ENCODE peak calls at places on chromosomes 13 and 19, in seven cellular contexts. Z, R, M, I, B, T and G are unnamed samples.

GRCh38 chr19:45800009-45800553 is 7.4 kb upstream of the DMWD start:
- DNase-seq in Z (no peak), R (no peak), M (no peak), I (peak; percentile 76), B (no peak), T (no peak), G (no peak)

GRCh38 chr19:30095171-30095570 is 153.1 kb downstream of the URI1 start:
- DNase-seq in Z (no peak), R (no peak), M (no peak), I (no peak), B (no peak), T (no peak), G (no peak)

GRCh38 chr19:17579523-17580244 is 24.2 kb downstream of the COLGALT1 start:
- DNase-seq in Z (peak; percentile 46), R (peak; percentile 92), M (no peak), I (peak; percentile 75), B (no peak), T (peak; percentile 58), G (peak; percentile 98)

GRCh38 chr19:41577833-41578232 is 1.9 kb downstream of the CEACAM21 start:
- DNase-seq in Z (no peak), R (no peak), M (no peak), I (no peak), B (no peak), T (no peak), G (no peak)

GRCh38 chr19:19900124-19900523 is 622 bp upstream of the ZNF93 start:
- DNase-seq in Z (peak; percentile 17), R (peak; percentile 16), M (no peak), I (peak; percentile 75), B (no peak), T (no peak), G (no peak)

GRCh38 chr13:76732367-76732766 is 153.8 kb downstream of the KCTD12 start:
- DNase-seq in Z (no peak), R (no peak), M (no peak), I (no peak), B (no peak), T (no peak), G (no peak)

GRCh38 chr13:101916108-101916757 is 463.8 kb downstream of the ITGBL1 start:
- DNase-seq in Z (peak; percentile 43), R (peak; percentile 87), M (no peak), I (peak; percentile 37), B (no peak), T (no peak), G (peak; percentile 77)

GRCh38 chr19:45161715-45162463 is 1.1 kb upstream of the NKPD1 start:
- DNase-seq in Z (peak; percentile 61), R (peak; percentile 89), M (no peak), I (peak; percentile 51), B (no peak), T (peak; percentile 25), G (peak; percentile 80)

GRCh38 chr19:3243851-3244700 is 19.6 kb downstream of the CELF5 start:
- DNase-seq in Z (peak; percentile 78), R (no peak), M (peak; percentile 27), I (peak; percentile 52), B (no peak), T (peak; percentile 63), G (peak; percentile 64)

GRCh38 chr13:51926528-51926885 is 64.7 kb downstream of the CCDC70 start:
- DNase-seq in Z (no peak), R (no peak), M (no peak), I (no peak), B (no peak), T (no peak), G (no peak)

GRCh38 chr13:39676315-39676876 is 20.9 kb downstream of the COG6 start:
- DNase-seq in Z (peak; percentile 59), R (peak; percentile 19), M (no peak), I (peak; percentile 66), B (no peak), T (peak; percentile 67), G (no peak)

GRCh38 chr19:40465025-40465780 is at the start of gene BLVRB:
- DNase-seq in Z (no peak), R (no peak), M (no peak), I (peak; percentile 87), B (no peak), T (peak; percentile 39), G (no peak)

GRCh38 chr19:18386543-18387251 is 739 bp downstream of the GDF15 start:
- DNase-seq in Z (peak; percentile 11), R (no peak), M (no peak), I (peak; percentile 77), B (no peak), T (no peak), G (no peak)

GRCh38 chr13:112876305-112877000 is 92.6 kb upstream of the MCF2L start:
- DNase-seq in Z (no peak), R (no peak), M (no peak), I (no peak), B (no peak), T (no peak), G (no peak)

GRCh38 chr19:35458821-35459391 is 10.8 kb downstream of the FFAR2 start:
- DNase-seq in Z (peak; percentile 70), R (no peak), M (no peak), I (no peak), B (no peak), T (no peak), G (no peak)

GRCh38 chr13:24053505-24054251 is 106.8 kb upstream of the SPATA13 start:
- DNase-seq in Z (peak; percentile 86), R (peak; percentile 76), M (peak; percentile 29), I (peak; percentile 73), B (no peak), T (peak; percentile 91), G (peak; percentile 87)

GRCh38 chr13:107238262-107238661 is 670.3 kb upstream of the ARGLU1 start:
- DNase-seq in Z (no peak), R (no peak), M (no peak), I (no peak), B (no peak), T (no peak), G (no peak)

DNA sequence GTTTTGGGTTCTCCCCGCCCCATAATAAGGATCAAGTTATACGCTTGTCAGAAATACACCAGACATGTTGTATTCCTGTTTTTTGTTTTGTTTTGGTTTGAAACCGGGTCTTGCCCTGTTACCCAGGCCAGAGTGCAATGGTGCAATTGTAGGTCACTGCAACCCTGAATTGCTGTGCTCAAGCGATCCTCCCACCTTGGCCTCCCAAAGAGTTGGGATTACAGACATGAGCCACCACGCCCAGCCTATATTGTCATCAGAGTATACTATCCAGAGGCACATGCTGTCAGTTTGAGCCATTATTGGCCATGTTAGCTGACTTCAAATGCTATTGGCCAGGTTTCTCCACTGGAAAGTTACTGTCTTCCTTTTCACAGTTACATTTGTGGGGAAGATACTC is 9.8 kb downstream of the SAFB start:
- DNase-seq in Z (no peak), R (no peak), M (no peak), I (peak; percentile 20), B (no peak), T (no peak), G (no peak)
- H3K9me3 ChIP-seq in Z (no peaks in the 10 kb centered on the region), R (no peaks in the 10 kb centered on the region), M (no peaks in the 10 kb centered on the region), I (no peaks in the 10 kb centered on the region), B (no peaks in the 10 kb centered on the region), T (no peaks in the 10 kb centered on the region), G (no peaks in the 10 kb centered on the region)

GRCh38 chr19:56949651-56950050 is 109.1 kb upstream of the PEG3 start:
- DNase-seq in Z (no peak), R (no peak), M (no peak), I (no peak), B (no peak), T (no peak), G (no peak)
- H3K9me3 ChIP-seq in Z (no peaks in the 10 kb centered on the region), R (no peaks in the 10 kb centered on the region), M (peaks cover 28% of the 10 kb centered on the region), I (no peaks in the 10 kb centered on the region), B (no peaks in the 10 kb centered on the region), T (peaks cover 27% of the 10 kb centered on the region), G (peaks cover 94% of the 10 kb centered on the region)

GRCh38 chr19:23052349-23052748 is 49.4 kb upstream of the ZNF728 start:
- DNase-seq in Z (no peak), R (no peak), M (no peak), I (no peak), B (no peak), T (no peak), G (no peak)
- H3K9me3 ChIP-seq in Z (no peaks in the 10 kb centered on the region), R (no peaks in the 10 kb centered on the region), M (no peaks in the 10 kb centered on the region), I (no peaks in the 10 kb centered on the region), B (no peaks in the 10 kb centered on the region), T (peaks cover 7% of the 10 kb centered on the region), G (peaks cover 83% of the 10 kb centered on the region)

GRCh38 chr19:9345005-9345404 is 17.8 kb upstream of the ZNF177 start:
- DNase-seq in Z (no peak), R (no peak), M (no peak), I (no peak), B (no peak), T (no peak), G (no peak)
- H3K9me3 ChIP-seq in Z (peaks cover 77% of the 10 kb centered on the region), R (peaks cover 61% of the 10 kb centered on the region), M (peaks cover 94% of the 10 kb centered on the region), I (peaks cover 38% of the 10 kb centered on the region), B (peaks cover 5% of the 10 kb centered on the region), T (peaks cover 81% of the 10 kb centered on the region), G (peaks cover 90% of the 10 kb centered on the region)